ENCODE peak calls at places on chromosomes 3 and 15, in six cellular contexts. N is stomach, B is progenitor cell of endocrine pancreas, V is sigmoid colon, J is dorsolateral prefrontal cortex, R is fibroblast of mammary gland. Z is an unnamed sample.

GRCh38 chr3:135771760-135772159 is 193.8 kb upstream of the PPP2R3A start:
- DNase-seq in N (no peak), B (no peak), V (no peak), J (no peak), R (no peak), Z (no peak)

GRCh38 chr3:41158947-41159346 is 40.4 kb upstream of the CTNNB1 start:
- DNase-seq in N (no peak), B (no peak), V (no peak), J (no peak), R (no peak), Z (no peak)

GRCh38 chr3:105876745-105877624 is 8.2 kb upstream of the CBLB start:
- DNase-seq in N (no peak), B (no peak), V (no peak), J (no peak), R (no peak), Z (no peak)

GRCh38 chr3:20068512-20069177 is 28.4 kb downstream of the KAT2B start:
- DNase-seq in N (no peak), B (no peak), V (no peak), J (no peak), R (peak; percentile 22), Z (no peak)

GRCh38 chr3:84547971-84548970 is 410.5 kb upstream of the CADM2 start:
- DNase-seq in N (no peak), B (peak; percentile 14), V (peak; percentile 52), J (no peak), R (peak; percentile 10), Z (no peak)

GRCh38 chr15:44813231-44813630 is 76.9 kb downstream of the TRIM69 start:
- DNase-seq in N (peak; percentile 44), B (no peak), V (no peak), J (no peak), R (no peak), Z (no peak)

GRCh38 chr15:95327661-95328060 is 1002.8 kb upstream of the NR2F2 start:
- DNase-seq in N (no peak), B (no peak), V (no peak), J (peak; percentile 38), R (no peak), Z (no peak)

GRCh38 chr15:66620744-66621344 is 55.0 kb upstream of the LCTL start:
- DNase-seq in N (no peak), B (no peak), V (no peak), J (no peak), R (no peak), Z (no peak)

GRCh38 chr3:65597952-65598413 is 440.7 kb downstream of the MAGI1 start:
- DNase-seq in N (no peak), B (peak; percentile 11), V (no peak), J (no peak), R (no peak), Z (no peak)

GRCh38 chr3:27713435-27713880 is 8.7 kb downstream of the EOMES start:
- DNase-seq in N (no peak), B (no peak), V (no peak), J (no peak), R (no peak), Z (no peak)

GRCh38 chr15:50797926-50798325 is 32.4 kb upstream of the SPPL2A start:
- DNase-seq in N (no peak), B (no peak), V (no peak), J (no peak), R (no peak), Z (no peak)

GRCh38 chr3:39150170-39150802 is 3.1 kb downstream of the CSRNP1 start:
- DNase-seq in N (no peak), B (no peak), V (no peak), J (no peak), R (no peak), Z (no peak)

GRCh38 chr3:25547103-25547502 is 117.6 kb downstream of the TOP2B start:
- DNase-seq in N (no peak), B (no peak), V (no peak), J (no peak), R (no peak), Z (no peak)

GRCh38 chr3:100002599-100003350 is 111.5 kb downstream of the FILIP1L start:
- DNase-seq in N (peak; percentile 27), B (no peak), V (peak; percentile 60), J (no peak), R (peak; percentile 90), Z (peak; percentile 57)

GRCh38 chr3:122263058-122263457 is 62.0 kb upstream of the CSTA start:
- DNase-seq in N (no peak), B (no peak), V (no peak), J (no peak), R (no peak), Z (no peak)

DNA sequence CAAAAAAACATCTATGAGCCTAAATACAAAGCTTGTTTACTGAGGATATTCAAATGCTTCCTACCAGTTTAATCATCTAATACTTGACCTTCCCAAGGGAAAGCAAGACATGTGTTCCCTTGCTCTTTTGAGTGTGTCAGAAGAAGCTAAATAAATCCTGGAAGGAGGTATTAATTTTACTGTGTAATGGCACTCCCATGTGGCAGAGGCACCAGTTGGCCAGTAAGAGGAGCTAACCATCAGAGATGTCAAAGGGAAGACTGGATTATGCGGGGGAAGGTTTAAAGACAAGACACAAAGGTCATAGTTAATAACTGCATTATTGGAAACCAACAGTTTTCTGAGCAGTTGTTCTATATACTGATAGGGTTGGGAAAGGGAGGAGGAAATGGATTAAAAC is 125.1 kb downstream of the SUCLG2 start:
- DNase-seq in N (no peak), B (no peak), V (no peak), J (no peak), R (peak; percentile 17), Z (no peak)
- TF ChIP-seq CTCF in N (no peak), B (no peak), V (no peak), J (no peak), R (no peak), Z (no peak)

GRCh38 chr3:55624238-55624637 is 137.1 kb upstream of the WNT5A start:
- DNase-seq in N (no peak), B (no peak), V (no peak), J (peak; percentile 41), R (peak; percentile 30), Z (no peak)
- TF ChIP-seq CTCF in N (no peak), B (no peak), V (no peak), J (no peak), R (no peak), Z (no peak)

GRCh38 chr15:33161209-33161608 is 33.3 kb downstream of the FMN1 start:
- DNase-seq in N (no peak), B (no peak), V (no peak), J (no peak), R (no peak), Z (no peak)

GRCh38 chr15:33158359-33158758 is 36.2 kb downstream of the FMN1 start:
- DNase-seq in N (no peak), B (no peak), V (no peak), J (no peak), R (no peak), Z (no peak)

GRCh38 chr15:33160581-33161165 is 33.8 kb downstream of the FMN1 start:
- DNase-seq in N (no peak), B (no peak), V (no peak), J (no peak), R (peak; percentile 21), Z (no peak)

GRCh38 chr15:33157636-33158035 is 36.9 kb downstream of the FMN1 start:
- DNase-seq in N (no peak), B (no peak), V (no peak), J (no peak), R (no peak), Z (no peak)

GRCh38 chr15:33160054-33160453 is 34.5 kb downstream of the FMN1 start:
- DNase-seq in N (no peak), B (no peak), V (no peak), J (no peak), R (no peak), Z (no peak)
- TF ChIP-seq CTCF in N (no peak), B (no peak), V (no peak), J (no peak), R (peak; percentile 10), Z (no peak)

GRCh38 chr15:78950906-78951840 is 6.3 kb upstream of the CTSH start:
- DNase-seq in N (no peak), B (no peak), V (no peak), J (no peak), R (no peak), Z (no peak)
- TF ChIP-seq CTCF in N (peak; percentile 21), B (peak; percentile 37), V (no peak), J (no peak), R (peak; percentile 16), Z (peak; percentile 23)

DNA sequence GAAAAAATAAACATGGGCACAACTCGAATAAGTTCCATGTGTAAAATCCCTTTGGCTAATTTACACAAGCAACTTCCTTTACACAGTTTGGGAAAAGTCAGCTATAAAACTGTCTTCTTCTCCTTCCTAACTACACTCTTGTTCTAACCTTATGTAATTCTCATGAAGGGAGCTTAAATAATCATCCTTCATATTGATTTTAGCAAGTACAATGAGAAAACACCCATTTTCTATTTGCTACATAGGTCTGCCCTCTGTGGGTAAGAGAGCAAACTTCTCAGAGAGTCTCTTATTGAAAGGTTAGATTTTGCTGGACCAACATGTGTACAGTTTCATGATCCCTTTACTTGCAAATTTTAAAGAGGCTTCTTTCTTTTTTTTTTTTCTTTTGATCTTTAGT is 398.5 kb downstream of the ROBO1 start:
- DNase-seq in N (no peak), B (no peak), V (no peak), J (no peak), R (peak; percentile 20), Z (no peak)
- TF ChIP-seq CTCF in N (no peak), B (peak; percentile 53), V (no peak), J (no peak), R (peak; percentile 40), Z (no peak)

GRCh38 chr15:47718474-47719440 is 1.5 kb downstream of the SEMA6D start:
- DNase-seq in N (no peak), B (no peak), V (no peak), J (peak; percentile 64), R (no peak), Z (no peak)

GRCh38 chr15:47715856-47716445 is 1.4 kb upstream of the SEMA6D start:
- DNase-seq in N (no peak), B (no peak), V (no peak), J (peak; percentile 67), R (peak; percentile 64), Z (no peak)

GRCh38 chr15:47715402-47715801 is 1.9 kb upstream of the SEMA6D start:
- DNase-seq in N (no peak), B (no peak), V (no peak), J (no peak), R (no peak), Z (no peak)

GRCh38 chr15:47719730-47720129 is 2.4 kb downstream of the SEMA6D start:
- DNase-seq in N (no peak), B (no peak), V (no peak), J (no peak), R (no peak), Z (no peak)

GRCh38 chr15:47717036-47717611 is at the start of gene SEMA6D:
- DNase-seq in N (peak; percentile 45), B (peak; percentile 81), V (peak; percentile 77), J (peak; percentile 76), R (peak; percentile 73), Z (peak; percentile 71)
- TF ChIP-seq CTCF in N (peak; percentile 21), B (peak; percentile 62), V (no peak), J (peak; percentile 54), R (no peak), Z (peak; percentile 15)

Z was measured in mesothelial cell of epicardium.